ENCODE peak calls at places on chromosomes 12 and 14, in five cellular contexts. H, X, F, A and U are unnamed samples.

GRCh38 chr12:42504049-42504448 is 85.5 kb downstream of the PRICKLE1 start:
- DNase-seq in H (no peak), X (peak), F (no peak), A (no peak), U (no peak)

GRCh38 chr14:51073751-51074150 is 21.2 kb downstream of the TRIM9 start:
- DNase-seq in H (no peak), X (no peak), F (no peak), A (no peak), U (no peak)

GRCh38 chr14:76926521-76927251 is 100.5 kb downstream of the LRRC74A start:
- DNase-seq in H (peak), X (no peak), F (no peak), A (peak), U (no peak)

GRCh38 chr14:36773136-36773540 is 111.5 kb downstream of the PAX9 start:
- DNase-seq in H (no peak), X (peak), F (peak), A (no peak), U (no peak)

GRCh38 chr12:110217996-110218674 is 62.9 kb upstream of the ATP2A2 start:
- DNase-seq in H (no peak), X (peak), F (no peak), A (no peak), U (no peak)

GRCh38 chr14:104700747-104701215 is 11.4 kb downstream of the INF2 start:
- DNase-seq in H (no peak), X (no peak), F (no peak), A (no peak), U (no peak)

GRCh38 chr12:42609605-42610004 is 20.1 kb upstream of the PRICKLE1 start:
- DNase-seq in H (no peak), X (peak), F (no peak), A (no peak), U (no peak)

GRCh38 chr12:123050331-123050809 is 69.9 kb downstream of the ARL6IP4 start:
- DNase-seq in H (no peak), X (peak), F (no peak), A (no peak), U (peak)

GRCh38 chr14:104512771-104513640 is 66.6 kb upstream of the C14orf180 start:
- DNase-seq in H (no peak), X (no peak), F (no peak), A (no peak), U (no peak)

GRCh38 chr12:82665142-82665923 is 21.4 kb upstream of the TMTC2 start:
- DNase-seq in H (no peak), X (no peak), F (no peak), A (no peak), U (no peak)

GRCh38 chr12:122980192-122981035 is at the start of gene ARL6IP4:
- DNase-seq in H (no peak), X (peak), F (peak), A (peak), U (no peak)

GRCh38 chr14:104364830-104365229 is 214.7 kb upstream of the C14orf180 start:
- DNase-seq in H (no peak), X (no peak), F (no peak), A (no peak), U (no peak)

GRCh38 chr14:73014105-73014504 is 12.8 kb downstream of the ZFYVE1 start:
- DNase-seq in H (no peak), X (peak), F (no peak), A (no peak), U (no peak)

GRCh38 chr14:76742961-76743360 is 18.3 kb upstream of the VASH1 start:
- DNase-seq in H (no peak), X (no peak), F (peak), A (no peak), U (no peak)

GRCh38 chr14:30558362-30558674 is 640 bp upstream of the G2E3 start:
- DNase-seq in H (no peak), X (no peak), F (no peak), A (no peak), U (no peak)

GRCh38 chr12:132450391-132451171 is 39.4 kb upstream of the FBRSL1 start:
- DNase-seq in H (no peak), X (no peak), F (no peak), A (no peak), U (no peak)

GRCh38 chr14:101761881-101762529 is 496 bp downstream of the PPP2R5C start:
- DNase-seq in H (no peak), X (peak), F (peak), A (no peak), U (peak)

GRCh38 chr14:24975393-24975792 is 74.6 kb downstream of the STXBP6 start:
- DNase-seq in H (no peak), X (no peak), F (no peak), A (no peak), U (no peak)

GRCh38 chr12:45088608-45089007 is 37.7 kb upstream of the DBX2 start:
- DNase-seq in H (no peak), X (no peak), F (no peak), A (no peak), U (no peak)

GRCh38 chr12:88493651-88494050 is 86.6 kb downstream of the KITLG start:
- DNase-seq in H (no peak), X (peak), F (no peak), A (no peak), U (no peak)

GRCh38 chr14:71692496-71692895 is 239.7 kb upstream of the RGS6 start:
- DNase-seq in H (no peak), X (peak), F (no peak), A (no peak), U (no peak)

GRCh38 chr12:122753213-122753571 is 568 bp downstream of the DENR start:
- DNase-seq in H (no peak), X (peak), F (no peak), A (no peak), U (no peak)

GRCh38 chr14:43877351-43877900 is 629.7 kb downstream of the FSCB start:
- DNase-seq in H (no peak), X (no peak), F (no peak), A (no peak), U (no peak)

GRCh38 chr14:70884595-70885342 is 22.5 kb upstream of the PCNX1 start:
- DNase-seq in H (no peak), X (no peak), F (no peak), A (no peak), U (no peak)